ENCODE peak calls at places on chromosomes 7 and 10, in seven cellular contexts. One of them, this sample, is unnamed.

GRCh38 chr7:37916673-37917660 is at the start of gene SFRP4:
- DNase-seq in NCI-H2081: peak; percentile 65
- DNase-seq in AG08395: peak; percentile 60
- DNase-seq in adipocyte: peak; percentile 88
- DNase-seq in T-helper 17 cell: no peak
- DNase-seq in NCI-H1694 treated with DMSO at 0.1 percent for 48 hours: peak; percentile 33
- DNase-seq in T-helper 9 cell: no peak
- DNase-seq in this sample: peak; percentile 24

GRCh38 chr10:93876391-93876790 is 17.4 kb upstream of the SLC35G1 start:
- DNase-seq in NCI-H2081: no peak
- DNase-seq in AG08395: peak; percentile 18
- DNase-seq in adipocyte: peak; percentile 11
- DNase-seq in T-helper 17 cell: no peak
- DNase-seq in NCI-H1694 treated with DMSO at 0.1 percent for 48 hours: no peak
- DNase-seq in T-helper 9 cell: no peak
- DNase-seq in this sample: peak; percentile 76

GRCh38 chr7:26159243-26159642 is 7.2 kb downstream of the NFE2L3 start:
- DNase-seq in NCI-H2081: no peak
- DNase-seq in AG08395: no peak
- DNase-seq in adipocyte: no peak
- DNase-seq in T-helper 17 cell: no peak
- DNase-seq in NCI-H1694 treated with DMSO at 0.1 percent for 48 hours: no peak
- DNase-seq in T-helper 9 cell: no peak
- DNase-seq in this sample: peak; percentile 41

GRCh38 chr10:77643795-77644468 is 6.3 kb upstream of the KCNMA1 start:
- DNase-seq in NCI-H2081: peak; percentile 25
- DNase-seq in AG08395: peak; percentile 61
- DNase-seq in adipocyte: peak; percentile 78
- DNase-seq in T-helper 17 cell: no peak
- DNase-seq in NCI-H1694 treated with DMSO at 0.1 percent for 48 hours: no peak
- DNase-seq in T-helper 9 cell: no peak
- DNase-seq in this sample: peak; percentile 77

GRCh38 chr7:114930829-114931655 is 9.1 kb downstream of the MDFIC start:
- DNase-seq in NCI-H2081: no peak
- DNase-seq in AG08395: no peak
- DNase-seq in adipocyte: peak; percentile 74
- DNase-seq in T-helper 17 cell: no peak
- DNase-seq in NCI-H1694 treated with DMSO at 0.1 percent for 48 hours: no peak
- DNase-seq in T-helper 9 cell: no peak
- DNase-seq in this sample: peak; percentile 35

GRCh38 chr7:353746-354325 is 63.9 kb downstream of the FOXL3 start:
- DNase-seq in NCI-H2081: no peak
- DNase-seq in AG08395: peak; percentile 57
- DNase-seq in adipocyte: peak; percentile 49
- DNase-seq in T-helper 17 cell: no peak
- DNase-seq in NCI-H1694 treated with DMSO at 0.1 percent for 48 hours: no peak
- DNase-seq in T-helper 9 cell: no peak
- DNase-seq in this sample: peak; percentile 66

GRCh38 chr10:114545071-114545470 is 113.0 kb downstream of the ABLIM1 start:
- DNase-seq in NCI-H2081: no peak
- DNase-seq in AG08395: no peak
- DNase-seq in adipocyte: no peak
- DNase-seq in T-helper 17 cell: no peak
- DNase-seq in NCI-H1694 treated with DMSO at 0.1 percent for 48 hours: peak; percentile 31
- DNase-seq in T-helper 9 cell: no peak
- DNase-seq in this sample: no peak

GRCh38 chr10:76080406-76080805 is 649.0 kb downstream of the LRMDA start:
- DNase-seq in NCI-H2081: no peak
- DNase-seq in AG08395: peak; percentile 32
- DNase-seq in adipocyte: peak; percentile 48
- DNase-seq in T-helper 17 cell: no peak
- DNase-seq in NCI-H1694 treated with DMSO at 0.1 percent for 48 hours: no peak
- DNase-seq in T-helper 9 cell: no peak
- DNase-seq in this sample: peak; percentile 83

GRCh38 chr7:29228289-29229011 is 33.9 kb downstream of the CHN2 start:
- DNase-seq in NCI-H2081: peak; percentile 32
- DNase-seq in AG08395: no peak
- DNase-seq in adipocyte: no peak
- DNase-seq in T-helper 17 cell: no peak
- DNase-seq in NCI-H1694 treated with DMSO at 0.1 percent for 48 hours: no peak
- DNase-seq in T-helper 9 cell: no peak
- DNase-seq in this sample: no peak

GRCh38 chr7:24732646-24733413 is 24.4 kb downstream of the GSDME start:
- DNase-seq in NCI-H2081: no peak
- DNase-seq in AG08395: peak; percentile 48
- DNase-seq in adipocyte: peak; percentile 72
- DNase-seq in T-helper 17 cell: no peak
- DNase-seq in NCI-H1694 treated with DMSO at 0.1 percent for 48 hours: no peak
- DNase-seq in T-helper 9 cell: no peak
- DNase-seq in this sample: peak; percentile 70

GRCh38 chr7:107614425-107614824 is 34.4 kb downstream of the BCAP29 start:
- DNase-seq in NCI-H2081: no peak
- DNase-seq in AG08395: peak; percentile 72
- DNase-seq in adipocyte: peak; percentile 73
- DNase-seq in T-helper 17 cell: no peak
- DNase-seq in NCI-H1694 treated with DMSO at 0.1 percent for 48 hours: no peak
- DNase-seq in T-helper 9 cell: no peak
- DNase-seq in this sample: peak; percentile 88

GRCh38 chr10:75250934-75251333 is 15.2 kb upstream of the COMTD1 start:
- DNase-seq in NCI-H2081: no peak
- DNase-seq in AG08395: no peak
- DNase-seq in adipocyte: no peak
- DNase-seq in T-helper 17 cell: no peak
- DNase-seq in NCI-H1694 treated with DMSO at 0.1 percent for 48 hours: no peak
- DNase-seq in T-helper 9 cell: no peak
- DNase-seq in this sample: no peak

GRCh38 chr10:13957856-13958255 is 371.1 kb downstream of the PRPF18 start:
- DNase-seq in NCI-H2081: no peak
- DNase-seq in AG08395: no peak
- DNase-seq in adipocyte: no peak
- DNase-seq in T-helper 17 cell: no peak
- DNase-seq in NCI-H1694 treated with DMSO at 0.1 percent for 48 hours: no peak
- DNase-seq in T-helper 9 cell: no peak
- DNase-seq in this sample: no peak

GRCh38 chr7:117791877-117792780 is 81.1 kb downstream of the CTTNBP2 start:
- DNase-seq in NCI-H2081: no peak
- DNase-seq in AG08395: no peak
- DNase-seq in adipocyte: no peak
- DNase-seq in T-helper 17 cell: no peak
- DNase-seq in NCI-H1694 treated with DMSO at 0.1 percent for 48 hours: no peak
- DNase-seq in T-helper 9 cell: no peak
- DNase-seq in this sample: no peak

GRCh38 chr7:23607130-23607529 is 9.9 kb downstream of the CCDC126 start:
- DNase-seq in NCI-H2081: no peak
- DNase-seq in AG08395: no peak
- DNase-seq in adipocyte: no peak
- DNase-seq in T-helper 17 cell: no peak
- DNase-seq in NCI-H1694 treated with DMSO at 0.1 percent for 48 hours: no peak
- DNase-seq in T-helper 9 cell: no peak
- DNase-seq in this sample: no peak

GRCh38 chr10:124529661-124530214 is 68.1 kb downstream of the LHPP start:
- DNase-seq in NCI-H2081: no peak
- DNase-seq in AG08395: no peak
- DNase-seq in adipocyte: no peak
- DNase-seq in T-helper 17 cell: no peak
- DNase-seq in NCI-H1694 treated with DMSO at 0.1 percent for 48 hours: no peak
- DNase-seq in T-helper 9 cell: no peak
- DNase-seq in this sample: no peak

GRCh38 chr10:123798856-123799255 is 92.8 kb downstream of the CPXM2 start:
- DNase-seq in NCI-H2081: no peak
- DNase-seq in AG08395: no peak
- DNase-seq in adipocyte: no peak
- DNase-seq in T-helper 17 cell: no peak
- DNase-seq in NCI-H1694 treated with DMSO at 0.1 percent for 48 hours: no peak
- DNase-seq in T-helper 9 cell: no peak
- DNase-seq in this sample: no peak

GRCh38 chr10:26486304-26486703 is 48.2 kb downstream of the APBB1IP start:
- DNase-seq in NCI-H2081: no peak
- DNase-seq in AG08395: peak; percentile 46
- DNase-seq in adipocyte: peak; percentile 68
- DNase-seq in T-helper 17 cell: no peak
- DNase-seq in NCI-H1694 treated with DMSO at 0.1 percent for 48 hours: no peak
- DNase-seq in T-helper 9 cell: no peak
- DNase-seq in this sample: peak; percentile 100

GRCh38 chr10:75801121-75801520 is 369.7 kb downstream of the LRMDA start:
- DNase-seq in NCI-H2081: no peak
- DNase-seq in AG08395: no peak
- DNase-seq in adipocyte: no peak
- DNase-seq in T-helper 17 cell: no peak
- DNase-seq in NCI-H1694 treated with DMSO at 0.1 percent for 48 hours: no peak
- DNase-seq in T-helper 9 cell: no peak
- DNase-seq in this sample: no peak

GRCh38 chr10:103692421-103693069 is 162.8 kb downstream of the SH3PXD2A start:
- DNase-seq in NCI-H2081: no peak
- DNase-seq in AG08395: no peak
- DNase-seq in adipocyte: no peak
- DNase-seq in T-helper 17 cell: no peak
- DNase-seq in NCI-H1694 treated with DMSO at 0.1 percent for 48 hours: no peak
- DNase-seq in T-helper 9 cell: peak; percentile 20
- DNase-seq in this sample: no peak

GRCh38 chr10:79446451-79447020 is 1.1 kb upstream of the ZCCHC24 start:
- DNase-seq in NCI-H2081: no peak
- DNase-seq in AG08395: no peak
- DNase-seq in adipocyte: peak; percentile 62
- DNase-seq in T-helper 17 cell: peak; percentile 38
- DNase-seq in NCI-H1694 treated with DMSO at 0.1 percent for 48 hours: peak; percentile 56
- DNase-seq in T-helper 9 cell: peak; percentile 21
- DNase-seq in this sample: peak; percentile 53

GRCh38 chr10:95221124-95221523 is 27.1 kb downstream of the ACSM6 start:
- DNase-seq in NCI-H2081: no peak
- DNase-seq in AG08395: no peak
- DNase-seq in adipocyte: peak; percentile 64
- DNase-seq in T-helper 17 cell: no peak
- DNase-seq in NCI-H1694 treated with DMSO at 0.1 percent for 48 hours: no peak
- DNase-seq in T-helper 9 cell: no peak
- DNase-seq in this sample: peak; percentile 58

GRCh38 chr10:125104559-125104958 is 55.8 kb downstream of the CTBP2 start:
- DNase-seq in NCI-H2081: no peak
- DNase-seq in AG08395: no peak
- DNase-seq in adipocyte: no peak
- DNase-seq in T-helper 17 cell: no peak
- DNase-seq in NCI-H1694 treated with DMSO at 0.1 percent for 48 hours: no peak
- DNase-seq in T-helper 9 cell: no peak
- DNase-seq in this sample: no peak

GRCh38 chr10:36670616-36671402 is 454.6 kb upstream of the ANKRD30A start:
- DNase-seq in NCI-H2081: no peak
- DNase-seq in AG08395: peak; percentile 7
- DNase-seq in adipocyte: peak; percentile 24
- DNase-seq in T-helper 17 cell: no peak
- DNase-seq in NCI-H1694 treated with DMSO at 0.1 percent for 48 hours: no peak
- DNase-seq in T-helper 9 cell: no peak
- DNase-seq in this sample: peak; percentile 55

GRCh38 chr7:960269-960871 is 5.9 kb upstream of the ADAP1 start:
- DNase-seq in NCI-H2081: no peak
- DNase-seq in AG08395: no peak
- DNase-seq in adipocyte: no peak
- DNase-seq in T-helper 17 cell: no peak
- DNase-seq in NCI-H1694 treated with DMSO at 0.1 percent for 48 hours: peak; percentile 24
- DNase-seq in T-helper 9 cell: no peak
- DNase-seq in this sample: no peak

GRCh38 chr7:158646766-158647474 is 57.7 kb downstream of the NCAPG2 start:
- DNase-seq in NCI-H2081: peak; percentile 62
- DNase-seq in AG08395: no peak
- DNase-seq in adipocyte: no peak
- DNase-seq in T-helper 17 cell: no peak
- DNase-seq in NCI-H1694 treated with DMSO at 0.1 percent for 48 hours: peak; percentile 12
- DNase-seq in T-helper 9 cell: no peak
- DNase-seq in this sample: no peak

GRCh38 chr7:14995774-14996173 is 93.2 kb upstream of the DGKB start:
- DNase-seq in NCI-H2081: no peak
- DNase-seq in AG08395: no peak
- DNase-seq in adipocyte: no peak
- DNase-seq in T-helper 17 cell: no peak
- DNase-seq in NCI-H1694 treated with DMSO at 0.1 percent for 48 hours: no peak
- DNase-seq in T-helper 9 cell: no peak
- DNase-seq in this sample: no peak

GRCh38 chr10:7033031-7033430 is 377.8 kb downstream of the SFMBT2 start:
- DNase-seq in NCI-H2081: no peak
- DNase-seq in AG08395: no peak
- DNase-seq in adipocyte: no peak
- DNase-seq in T-helper 17 cell: no peak
- DNase-seq in NCI-H1694 treated with DMSO at 0.1 percent for 48 hours: no peak
- DNase-seq in T-helper 9 cell: no peak
- DNase-seq in this sample: no peak

GRCh38 chr7:106666353-106666752 is 5.4 kb upstream of the CCDC71L start:
- DNase-seq in NCI-H2081: no peak
- DNase-seq in AG08395: no peak
- DNase-seq in adipocyte: no peak
- DNase-seq in T-helper 17 cell: no peak
- DNase-seq in NCI-H1694 treated with DMSO at 0.1 percent for 48 hours: no peak
- DNase-seq in T-helper 9 cell: no peak
- DNase-seq in this sample: no peak

This sample was measured in EH.